ENCODE peak calls at places on chromosomes 7 and 10, in six cellular contexts. X, A, U, D, P and G are unnamed samples.

GRCh38 chr7:140638311-140638791 is 2.3 kb downstream of the DENND2A start:
- DNase-seq in X (peak; percentile 56), A (peak; percentile 87), U (peak; percentile 67), D (no peak), P (no peak), G (no peak)

GRCh38 chr10:36675458-36675880 is 449.9 kb upstream of the ANKRD30A start:
- DNase-seq in X (no peak), A (peak; percentile 79), U (peak; percentile 35), D (no peak), P (no peak), G (peak; percentile 37)

GRCh38 chr7:52150952-52151351 is 834.3 kb upstream of the COBL start:
- DNase-seq in X (no peak), A (no peak), U (no peak), D (no peak), P (no peak), G (no peak)

GRCh38 chr10:3892440-3893101 is 107.6 kb upstream of the KLF6 start:
- DNase-seq in X (no peak), A (no peak), U (no peak), D (no peak), P (no peak), G (no peak)

GRCh38 chr7:39674391-39674790 is 51.0 kb downstream of the RALA start:
- DNase-seq in X (no peak), A (peak; percentile 20), U (no peak), D (no peak), P (no peak), G (no peak)

GRCh38 chr10:24451325-24451820 is 242.4 kb downstream of the KIAA1217 start:
- DNase-seq in X (no peak), A (no peak), U (no peak), D (no peak), P (no peak), G (no peak)

GRCh38 chr7:99628471-99629465 is 12.0 kb downstream of the ZSCAN25 start:
- DNase-seq in X (no peak), A (no peak), U (no peak), D (no peak), P (no peak), G (no peak)

GRCh38 chr7:111113263-111114017 is 22.5 kb downstream of the LRRN3 start:
- DNase-seq in X (no peak), A (peak; percentile 52), U (peak; percentile 70), D (no peak), P (no peak), G (peak; percentile 28)

GRCh38 chr10:65341323-65341922 is 1584.4 kb upstream of the LRRTM3 start:
- DNase-seq in X (no peak), A (peak; percentile 18), U (peak; percentile 86), D (no peak), P (no peak), G (no peak)

GRCh38 chr10:90857635-90858488 is at the start of gene HTR7:
- DNase-seq in X (no peak), A (peak; percentile 46), U (peak; percentile 69), D (no peak), P (no peak), G (no peak)

GRCh38 chr10:86556532-86556931 is 34.9 kb upstream of the WAPL start:
- DNase-seq in X (no peak), A (no peak), U (no peak), D (no peak), P (no peak), G (no peak)

GRCh38 chr7:47038621-47039020 is 543.3 kb downstream of the TNS3 start:
- DNase-seq in X (no peak), A (no peak), U (no peak), D (no peak), P (no peak), G (no peak)

DNA sequence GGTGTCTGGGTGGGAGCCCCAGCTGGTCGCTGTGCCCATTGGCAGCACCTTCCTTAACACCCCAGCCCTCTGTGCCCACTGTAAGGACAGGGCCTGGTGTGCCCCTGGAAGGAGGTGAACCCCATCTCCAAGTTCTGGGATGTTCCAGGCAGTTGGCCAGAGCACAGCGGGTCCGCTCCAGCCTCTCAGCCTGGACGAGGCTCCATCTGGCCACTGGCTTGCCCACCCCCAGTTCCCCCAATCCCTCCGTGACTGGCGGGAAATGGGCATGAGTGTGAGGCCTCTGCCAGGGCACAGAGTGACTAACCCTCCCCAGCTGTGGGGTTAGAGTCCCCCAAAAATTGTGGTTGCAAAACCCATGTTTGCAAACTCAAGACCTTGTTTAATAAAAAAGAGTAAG is 15.6 kb downstream of the GRIFIN start:
- DNase-seq in X (no peak), A (no peak), U (no peak), D (no peak), P (no peak), G (no peak)
- H3K4me3 ChIP-seq in X (no peak overlapping the region), A (no peak overlapping the region), U (no peak overlapping the region), D (no peak overlapping the region), P (no peak overlapping the region), G (no peak overlapping the region)

GRCh38 chr10:75651452-75651851 is 220.0 kb downstream of the LRMDA start:
- DNase-seq in X (no peak), A (peak; percentile 21), U (no peak), D (no peak), P (no peak), G (no peak)
- TF ChIP-seq CTCF in X (no peak), A (peak; percentile 28), U (no peak), D (no peak), P (no peak), G (no peak)

GRCh38 chr10:128210215-128211063 is 84.2 kb upstream of the MKI67 start:
- DNase-seq in X (no peak), A (peak; percentile 29), U (peak; percentile 57), D (peak; percentile 62), P (no peak), G (no peak)
- H3K4me3 ChIP-seq in X (peak overlapping the region; percentile 45), A (peak overlapping the region; percentile 55), U (peak overlapping the region; percentile 42), D (peak overlapping the region; percentile 75), P (peak overlapping the region; percentile 65), G (peak overlapping the region; percentile 37)

GRCh38 chr7:142188846-142189245 is 69.0 kb downstream of the PRSS58 start:
- DNase-seq in X (no peak), A (no peak), U (no peak), D (no peak), P (no peak), G (no peak)
- TF ChIP-seq CTCF in X (no peak), A (no peak), U (no peak), D (no peak), P (peak; percentile 43), G (no peak)

GRCh38 chr10:69466158-69466490 is 14.9 kb downstream of the TSPAN15 start:
- DNase-seq in X (no peak), A (no peak), U (no peak), D (no peak), P (no peak), G (no peak)
- H3K4me3 ChIP-seq in X (no peak overlapping the region), A (no peak overlapping the region), U (no peak overlapping the region), D (no peak overlapping the region), P (no peak overlapping the region), G (no peak overlapping the region)

DNA sequence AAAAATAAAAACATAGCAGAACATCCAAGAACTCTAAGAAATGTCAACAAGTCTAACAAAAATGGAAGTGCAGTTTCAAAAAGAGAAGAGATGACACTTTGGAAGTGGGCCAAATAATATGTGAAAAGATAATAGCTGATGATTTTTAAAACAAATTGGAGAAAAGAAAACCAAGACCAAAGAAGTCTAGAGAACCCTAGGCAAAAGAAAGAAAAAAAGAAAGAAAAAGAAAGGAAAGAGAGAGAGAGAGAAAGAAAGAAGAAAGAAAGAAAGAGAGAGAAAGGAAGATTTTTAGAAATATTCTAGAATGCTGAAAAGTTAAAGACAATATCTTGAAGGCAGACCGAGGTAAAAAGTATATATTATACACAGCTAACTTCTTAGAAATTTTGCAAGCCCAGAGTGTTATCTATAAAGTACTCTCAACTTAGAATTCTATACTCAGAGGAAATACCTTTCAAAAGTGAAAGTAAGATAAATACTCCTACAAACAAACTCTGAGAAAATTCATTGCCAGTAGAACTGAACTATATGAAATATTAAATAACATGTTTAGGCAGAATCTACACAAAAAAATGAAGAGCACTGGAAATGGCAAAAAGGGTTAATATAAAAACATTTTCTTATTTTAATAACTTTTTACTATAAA is 138.7 kb upstream of the SMIM30 start:
- DNase-seq in X (no peak), A (no peak), U (peak; percentile 3), D (no peak), P (no peak), G (no peak)
- TF ChIP-seq CTCF in X (no peak), A (no peak), U (no peak), D (no peak), P (no peak), G (no peak)

GRCh38 chr7:143362126-143362961 is at the start of gene FAM131B:
- DNase-seq in X (no peak), A (no peak), U (peak; percentile 12), D (no peak), P (no peak), G (no peak)

GRCh38 chr7:143363011-143363937 is 761 bp upstream of the FAM131B start:
- DNase-seq in X (no peak), A (no peak), U (no peak), D (no peak), P (no peak), G (no peak)

GRCh38 chr7:143359769-143360168 is 2.7 kb downstream of the FAM131B start:
- DNase-seq in X (no peak), A (no peak), U (no peak), D (no peak), P (no peak), G (no peak)

GRCh38 chr7:143361552-143362125 is 874 bp downstream of the FAM131B start:
- DNase-seq in X (no peak), A (no peak), U (no peak), D (no peak), P (no peak), G (no peak)

DNA sequence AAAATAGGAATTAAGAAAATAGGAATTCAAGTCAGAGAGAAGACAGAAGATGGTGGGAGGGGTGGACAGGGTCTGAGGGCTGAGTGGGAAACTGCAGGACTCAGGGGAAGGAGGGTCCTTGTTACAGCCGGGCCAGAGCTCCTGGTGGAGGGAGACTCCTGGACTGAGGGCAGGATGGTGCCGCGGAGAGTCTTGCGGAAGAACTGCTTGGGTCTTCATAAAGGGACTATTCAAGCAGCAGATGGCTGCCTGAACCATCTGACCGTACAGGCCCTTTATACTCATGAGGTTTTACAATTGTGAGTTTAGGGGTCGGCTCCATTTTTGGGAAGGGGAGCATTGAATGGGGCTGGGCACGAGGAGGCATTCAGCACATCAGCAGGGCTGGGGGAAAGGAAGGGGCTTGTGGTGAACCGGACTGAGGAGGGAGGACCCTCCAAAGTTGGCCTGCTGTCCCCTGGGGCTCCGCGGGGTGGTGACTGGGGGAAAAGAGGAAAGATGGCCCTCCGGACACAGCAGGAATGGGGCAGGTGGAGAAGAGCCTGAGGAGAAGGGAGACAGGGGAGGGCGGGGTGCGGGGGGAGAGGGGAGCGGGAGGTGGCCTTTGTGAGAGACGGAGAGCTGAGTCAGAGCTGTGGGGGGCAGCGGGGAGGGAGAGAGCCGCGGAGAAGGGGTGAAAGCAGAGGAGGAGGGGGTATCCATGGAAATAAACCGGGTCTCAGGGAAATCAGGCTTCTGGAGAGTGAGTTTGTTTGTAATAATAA is 1.5 kb downstream of the FAM131B start:
- DNase-seq in X (no peak), A (no peak), U (no peak), D (no peak), P (no peak), G (no peak)
- H3K4me3 ChIP-seq in X (no peak overlapping the region), A (no peak overlapping the region), U (no peak overlapping the region), D (peak overlapping the region; percentile 63), P (peak overlapping the region; percentile 79), G (no peak overlapping the region)